ENCODE peak calls at places on chromosomes 16 and 17, in six cellular contexts. X is endothelial cell of umbilical vein, E is fibroblast of pulmonary artery, S is A549, Z is choroid plexus epithelial cell, T is thoracic aorta. F is an unnamed sample.
A peak's percentile ranks its signal among the peaks of the same experiment; 100 is the strongest.

GRCh38 chr17:61247438-61247837 is 152.2 kb upstream of the TBX2 start:
- DNase-seq in X (no peak), E (peak; percentile 65), S (no peak), Z (peak; percentile 89), T (no peak), F (peak; percentile 95)

GRCh38 chr17:67469208-67469980 is 92.3 kb downstream of the PITPNC1 start:
- DNase-seq in X (no peak), E (peak; percentile 71), S (no peak), Z (peak; percentile 39), T (no peak), F (no peak)

GRCh38 chr17:6654816-6655731 is 3.5 kb downstream of the C17orf100 start:
- DNase-seq in X (no peak), E (peak; percentile 10), S (no peak), Z (no peak), T (no peak), F (no peak)

GRCh38 chr16:4373356-4373908 is 1.8 kb downstream of the VASN start:
- DNase-seq in X (no peak), E (no peak), S (no peak), Z (no peak), T (no peak), F (no peak)

GRCh38 chr16:3129137-3130131 is 5.4 kb upstream of the ZNF213 start:
- DNase-seq in X (peak; percentile 80), E (peak; percentile 92), S (no peak), Z (peak; percentile 93), T (peak; percentile 48), F (peak; percentile 89)

GRCh38 chr16:72728516-72728915 is 319.4 kb downstream of the ZFHX3 start:
- DNase-seq in X (no peak), E (no peak), S (no peak), Z (no peak), T (no peak), F (no peak)

GRCh38 chr17:28466521-28467048 is 6.9 kb upstream of the SLC13A2 start:
- DNase-seq in X (no peak), E (no peak), S (no peak), Z (no peak), T (no peak), F (no peak)

GRCh38 chr17:42472709-42473521 is 14.2 kb downstream of the ATP6V0A1 start:
- DNase-seq in X (no peak), E (peak; percentile 53), S (no peak), Z (peak; percentile 89), T (no peak), F (peak; percentile 97)

GRCh38 chr16:85514601-85515318 is 98.4 kb upstream of the GSE1 start:
- DNase-seq in X (no peak), E (peak; percentile 90), S (peak; percentile 95), Z (peak; percentile 95), T (peak; percentile 55), F (peak; percentile 93)

GRCh38 chr16:69423189-69423588 is 1.2 kb upstream of the CYB5B start:
- DNase-seq in X (no peak), E (no peak), S (no peak), Z (no peak), T (no peak), F (no peak)

GRCh38 chr17:18182978-18183333 is 672 bp upstream of the ALKBH5 start:
- DNase-seq in X (no peak), E (peak; percentile 86), S (peak; percentile 87), Z (no peak), T (peak; percentile 58), F (no peak)

GRCh38 chr17:75457047-75457654 is 716 bp downstream of the TMEM94 start:
- DNase-seq in X (peak; percentile 55), E (peak; percentile 47), S (no peak), Z (no peak), T (no peak), F (peak; percentile 53)

GRCh38 chr17:78257810-78258322 is 26.4 kb downstream of the TMEM235 start:
- DNase-seq in X (peak; percentile 50), E (peak; percentile 41), S (no peak), Z (peak; percentile 97), T (no peak), F (no peak)

GRCh38 chr16:50501986-50502615 is 46.1 kb upstream of the NKD1 start:
- DNase-seq in X (no peak), E (no peak), S (no peak), Z (no peak), T (no peak), F (no peak)

GRCh38 chr17:32593003-32593402 is 106.2 kb downstream of the CDK5R1 start:
- DNase-seq in X (no peak), E (no peak), S (no peak), Z (peak; percentile 1), T (no peak), F (no peak)

GRCh38 chr16:28073836-28074235 is 10.3 kb upstream of the GSG1L start:
- DNase-seq in X (no peak), E (no peak), S (no peak), Z (no peak), T (no peak), F (no peak)

GRCh38 chr17:8244768-8245167 is 3.1 kb downstream of the CTC1 start:
- DNase-seq in X (no peak), E (no peak), S (no peak), Z (no peak), T (no peak), F (no peak)

GRCh38 chr17:46013127-46013501 is 14.1 kb downstream of the STH start:
- DNase-seq in X (no peak), E (no peak), S (no peak), Z (no peak), T (no peak), F (no peak)

GRCh38 chr16:64428463-64428862 is 693.4 kb downstream of the CDH11 start:
- DNase-seq in X (peak; percentile 82), E (peak; percentile 64), S (no peak), Z (peak; percentile 92), T (no peak), F (peak; percentile 80)

GRCh38 chr17:48646183-48647102 is 20.3 kb upstream of the HOXB9 start:
- DNase-seq in X (no peak), E (no peak), S (peak; percentile 64), Z (no peak), T (no peak), F (no peak)

GRCh38 chr17:2700491-2701141 is 10.9 kb downstream of the CLUH start:
- DNase-seq in X (no peak), E (no peak), S (no peak), Z (no peak), T (no peak), F (no peak)

GRCh38 chr17:12509836-12510235 is 155.9 kb upstream of the MYOCD start:
- DNase-seq in X (no peak), E (no peak), S (no peak), Z (no peak), T (no peak), F (no peak)

GRCh38 chr16:27242868-27243590 is 25.5 kb downstream of the NSMCE1 start:
- DNase-seq in X (peak; percentile 96), E (peak; percentile 95), S (peak; percentile 35), Z (peak; percentile 99), T (peak; percentile 50), F (peak; percentile 96)

GRCh38 chr16:19184823-19185509 is 16.9 kb downstream of the SYT17 start:
- DNase-seq in X (peak; percentile 17), E (no peak), S (no peak), Z (peak; percentile 28), T (no peak), F (peak; percentile 51)

GRCh38 chr16:63876096-63876495 is 1245.8 kb downstream of the CDH11 start:
- DNase-seq in X (no peak), E (peak; percentile 59), S (no peak), Z (peak; percentile 6), T (no peak), F (peak; percentile 31)

GRCh38 chr17:31394544-31394943 is 3.1 kb downstream of the RAB11FIP4 start:
- DNase-seq in X (peak; percentile 64), E (peak; percentile 86), S (no peak), Z (peak; percentile 89), T (no peak), F (peak; percentile 63)

GRCh38 chr17:52383493-52384100 is 225.1 kb upstream of the CA10 start:
- DNase-seq in X (peak; percentile 12), E (peak; percentile 66), S (peak; percentile 13), Z (peak; percentile 7), T (no peak), F (peak; percentile 25)

GRCh38 chr16:29708917-29709600 is 30.1 kb downstream of the QPRT start:
- DNase-seq in X (no peak), E (no peak), S (no peak), Z (no peak), T (no peak), F (no peak)

GRCh38 chr17:40582328-40582901 is 17.1 kb upstream of the CCR7 start:
- DNase-seq in X (peak; percentile 97), E (peak; percentile 29), S (no peak), Z (no peak), T (no peak), F (no peak)

GRCh38 chr17:21019976-21020575 is 22.7 kb downstream of the USP22 start:
- DNase-seq in X (no peak), E (peak; percentile 53), S (no peak), Z (peak; percentile 59), T (no peak), F (peak; percentile 49)
- TF ChIP-seq CTCF in X (peak; percentile 8), E (peak; percentile 45), S (peak; percentile 40), Z (peak; percentile 58), T (peak; percentile 42), F (peak; percentile 32)

GRCh38 chr17:80377798-80378197 is 37.2 kb upstream of the ENDOV start:
- DNase-seq in X (no peak), E (no peak), S (no peak), Z (no peak), T (no peak), F (no peak)
- TF ChIP-seq CTCF in X (no peak), E (no peak), S (no peak), Z (no peak), T (no peak), F (no peak)

DNA sequence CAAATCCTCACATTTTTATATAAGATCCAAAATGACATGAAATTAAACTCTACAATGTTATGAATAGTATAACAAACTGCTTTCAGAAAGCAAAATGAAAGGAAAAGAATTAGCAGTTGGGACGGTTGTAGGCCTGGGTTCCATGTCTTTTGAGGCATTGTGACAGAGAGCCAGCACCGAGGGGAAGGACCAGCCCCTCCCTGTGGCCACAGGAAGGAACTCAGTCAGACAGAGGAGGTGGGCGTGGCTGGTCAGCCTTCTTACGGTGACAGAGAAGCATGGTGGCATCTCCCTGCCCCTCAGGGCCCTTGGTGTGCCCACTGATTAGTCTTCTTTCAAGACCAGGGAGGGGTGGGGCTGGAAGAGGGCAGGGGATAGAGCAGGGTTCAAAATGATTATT is 5.7 kb downstream of the ZNF319 start:
- DNase-seq in X (no peak), E (peak; percentile 50), S (no peak), Z (peak; percentile 61), T (no peak), F (peak; percentile 32)
- TF ChIP-seq CTCF in X (peak; percentile 19), E (peak; percentile 44), S (peak; percentile 44), Z (peak; percentile 69), T (no peak), F (peak; percentile 40)

DNA sequence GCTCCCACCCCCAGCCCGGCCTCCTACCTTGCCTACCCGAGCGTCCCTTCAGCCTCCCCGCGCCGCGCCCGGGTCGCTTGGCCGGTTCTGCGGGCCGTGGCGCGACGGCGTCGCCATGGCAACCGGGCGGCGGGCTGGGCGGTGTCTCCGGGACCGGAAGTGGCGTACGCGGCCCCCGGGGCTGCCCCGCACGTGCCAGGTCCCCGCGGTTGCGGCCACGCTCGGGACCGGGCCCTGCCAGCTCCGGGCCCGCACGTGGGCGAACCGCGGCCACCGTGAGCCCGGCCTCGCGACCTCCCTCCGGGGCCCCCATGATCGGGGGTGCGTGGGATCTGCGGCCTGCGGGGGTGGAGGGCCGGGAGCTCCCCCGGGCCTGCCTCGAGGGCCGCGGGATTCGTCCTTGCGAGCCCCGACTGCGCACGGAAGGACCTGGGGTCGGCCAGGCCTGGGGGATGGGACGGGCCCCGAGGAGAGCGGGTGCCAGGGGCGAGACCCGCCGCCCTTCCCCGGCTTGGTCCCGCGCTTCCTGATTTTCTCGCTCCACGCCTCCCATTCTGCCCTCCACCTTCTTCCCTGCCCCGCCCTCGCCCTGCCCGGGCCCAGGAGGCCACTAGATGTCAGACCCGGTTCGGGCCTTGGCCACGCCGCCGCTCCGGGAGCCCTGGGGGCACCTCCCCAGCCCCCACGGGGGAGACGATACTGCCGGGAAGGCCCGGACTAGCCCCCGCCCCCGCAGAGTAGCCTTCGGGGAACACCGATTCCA is at the start of gene CYB561:
- DNase-seq in X (peak; percentile 50), E (peak; percentile 62), S (peak; percentile 92), Z (peak; percentile 59), T (no peak), F (peak; percentile 63)
- TF ChIP-seq CTCF in X (peak; percentile 15), E (no peak), S (no peak), Z (peak; percentile 14), T (no peak), F (no peak)

F was measured in fibroblast of mammary gland.